ENCODE peak calls at places on chromosomes 4 and X, in six cellular contexts. One of them, this sample, is unnamed. For H3K36me3, the result is how much of the 10 kb centered on the place peaks cover.

GRCh38 chr4:102585329-102585728 is 84.2 kb downstream of the NFKB1 start:
- DNase-seq in HAP-1: no peak
- DNase-seq in CD8-positive, alpha-beta T cell: no peak
- DNase-seq in naive thymus-derived CD4-positive, alpha-beta T cell: no peak
- DNase-seq in Caco-2: no peak
- DNase-seq in lower lobe of right lung: no peak
- DNase-seq in this sample: no peak

GRCh38 chr4:67500373-67500772 is 44.9 kb downstream of the CENPC start:
- DNase-seq in lower lobe of right lung: no peak
- DNase-seq in HAP-1: no peak
- DNase-seq in Caco-2: no peak
- DNase-seq in naive thymus-derived CD4-positive, alpha-beta T cell: no peak
- DNase-seq in CD8-positive, alpha-beta T cell: no peak
- DNase-seq in this sample: no peak

GRCh38 chrX:150683536-150684146 is 9.6 kb upstream of the MTMR1 start:
- DNase-seq in CD8-positive, alpha-beta T cell: no peak
- DNase-seq in naive thymus-derived CD4-positive, alpha-beta T cell: peak
- DNase-seq in Caco-2: no peak
- DNase-seq in lower lobe of right lung: no peak
- DNase-seq in HAP-1: peak
- DNase-seq in this sample: no peak

GRCh38 chrX:140431521-140431920 is 73.3 kb downstream of the SOX3 start:
- DNase-seq in lower lobe of right lung: no peak
- DNase-seq in naive thymus-derived CD4-positive, alpha-beta T cell: no peak
- DNase-seq in HAP-1: no peak
- DNase-seq in Caco-2: no peak
- DNase-seq in CD8-positive, alpha-beta T cell: no peak
- DNase-seq in this sample: no peak

GRCh38 chrX:56802428-56802827 is 73.4 kb downstream of the NBDY start:
- DNase-seq in naive thymus-derived CD4-positive, alpha-beta T cell: no peak
- DNase-seq in HAP-1: no peak
- DNase-seq in Caco-2: no peak
- DNase-seq in lower lobe of right lung: no peak
- DNase-seq in CD8-positive, alpha-beta T cell: no peak
- DNase-seq in this sample: no peak

GRCh38 chr4:146261046-146261445 is 46.7 kb downstream of the REELD1 start:
- DNase-seq in CD8-positive, alpha-beta T cell: no peak
- DNase-seq in lower lobe of right lung: no peak
- DNase-seq in naive thymus-derived CD4-positive, alpha-beta T cell: no peak
- DNase-seq in Caco-2: no peak
- DNase-seq in HAP-1: no peak
- DNase-seq in this sample: no peak

GRCh38 chr4:68271851-68272756 is 26.6 kb upstream of the TMPRSS11B start:
- DNase-seq in CD8-positive, alpha-beta T cell: no peak
- DNase-seq in Caco-2: no peak
- DNase-seq in naive thymus-derived CD4-positive, alpha-beta T cell: no peak
- DNase-seq in HAP-1: peak
- DNase-seq in lower lobe of right lung: no peak
- DNase-seq in this sample: no peak

GRCh38 chr4:40840255-40840984 is 90.7 kb downstream of the NSUN7 start:
- DNase-seq in Caco-2: no peak
- DNase-seq in naive thymus-derived CD4-positive, alpha-beta T cell: no peak
- DNase-seq in CD8-positive, alpha-beta T cell: no peak
- DNase-seq in lower lobe of right lung: no peak
- DNase-seq in HAP-1: no peak
- DNase-seq in this sample: no peak

GRCh38 chr4:5465956-5466355 is 242.4 kb downstream of the EVC2 start:
- DNase-seq in HAP-1: no peak
- DNase-seq in CD8-positive, alpha-beta T cell: no peak
- DNase-seq in lower lobe of right lung: no peak
- DNase-seq in naive thymus-derived CD4-positive, alpha-beta T cell: no peak
- DNase-seq in Caco-2: no peak
- DNase-seq in this sample: no peak

GRCh38 chrX:39907964-39908616 is 189.7 kb downstream of the BCOR start:
- DNase-seq in naive thymus-derived CD4-positive, alpha-beta T cell: no peak
- DNase-seq in CD8-positive, alpha-beta T cell: no peak
- DNase-seq in Caco-2: peak
- DNase-seq in HAP-1: no peak
- DNase-seq in lower lobe of right lung: peak
- DNase-seq in this sample: peak

GRCh38 chr4:13368262-13368661 is 115.9 kb downstream of the RAB28 start:
- DNase-seq in Caco-2: no peak
- DNase-seq in HAP-1: no peak
- DNase-seq in lower lobe of right lung: no peak
- DNase-seq in naive thymus-derived CD4-positive, alpha-beta T cell: no peak
- DNase-seq in CD8-positive, alpha-beta T cell: no peak
- DNase-seq in this sample: no peak

GRCh38 chr4:22962186-22962786 is 269.5 kb downstream of the GBA3 start:
- DNase-seq in Caco-2: no peak
- DNase-seq in naive thymus-derived CD4-positive, alpha-beta T cell: no peak
- DNase-seq in CD8-positive, alpha-beta T cell: no peak
- DNase-seq in HAP-1: peak
- DNase-seq in lower lobe of right lung: no peak
- DNase-seq in this sample: no peak

GRCh38 chr4:75512336-75513211 is 1.6 kb downstream of the RCHY1 start:
- DNase-seq in CD8-positive, alpha-beta T cell: no peak
- DNase-seq in Caco-2: peak
- DNase-seq in HAP-1: no peak
- DNase-seq in naive thymus-derived CD4-positive, alpha-beta T cell: no peak
- DNase-seq in lower lobe of right lung: no peak
- DNase-seq in this sample: no peak

GRCh38 chr4:155819066-155819465 is 47.0 kb downstream of the ASIC5 start:
- DNase-seq in Caco-2: no peak
- DNase-seq in HAP-1: no peak
- DNase-seq in naive thymus-derived CD4-positive, alpha-beta T cell: no peak
- DNase-seq in lower lobe of right lung: no peak
- DNase-seq in CD8-positive, alpha-beta T cell: no peak
- DNase-seq in this sample: no peak

GRCh38 chrX:129980043-129980442 is 2.4 kb upstream of the BCORL1 start:
- DNase-seq in naive thymus-derived CD4-positive, alpha-beta T cell: peak
- DNase-seq in HAP-1: peak
- DNase-seq in Caco-2: no peak
- DNase-seq in lower lobe of right lung: peak
- DNase-seq in CD8-positive, alpha-beta T cell: no peak
- DNase-seq in this sample: peak

GRCh38 chr4:73853718-73854473 is 800 bp downstream of the PF4V1 start:
- DNase-seq in lower lobe of right lung: no peak
- DNase-seq in CD8-positive, alpha-beta T cell: no peak
- DNase-seq in naive thymus-derived CD4-positive, alpha-beta T cell: no peak
- DNase-seq in Caco-2: no peak
- DNase-seq in HAP-1: no peak
- DNase-seq in this sample: no peak

GRCh38 chr4:155338196-155338595 is 38.6 kb downstream of the MAP9 start:
- DNase-seq in CD8-positive, alpha-beta T cell: no peak
- DNase-seq in HAP-1: no peak
- DNase-seq in naive thymus-derived CD4-positive, alpha-beta T cell: no peak
- DNase-seq in Caco-2: no peak
- DNase-seq in lower lobe of right lung: no peak
- DNase-seq in this sample: no peak

DNA sequence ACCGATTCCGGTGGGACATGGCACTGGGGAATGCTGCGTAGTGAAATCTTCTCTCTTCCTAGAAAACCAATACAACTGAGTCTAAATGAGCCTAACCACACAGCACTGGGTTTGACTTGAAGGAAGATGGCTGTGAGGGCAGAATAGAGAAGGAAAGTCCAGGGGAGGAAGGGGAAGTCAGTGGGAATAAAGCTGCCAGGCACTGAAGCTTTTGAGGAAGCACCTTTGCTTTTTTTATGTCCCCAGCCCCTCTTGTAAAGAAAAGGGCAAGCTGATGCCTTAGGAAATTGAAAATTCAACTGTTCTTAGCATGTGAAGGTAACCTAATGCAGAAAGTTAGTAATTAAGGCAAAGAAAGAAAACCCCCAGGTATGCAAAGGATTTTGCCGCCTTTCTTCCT is 20.6 kb downstream of the MED28 start:
- DNase-seq in lower lobe of right lung: no peak
- DNase-seq in HAP-1: no peak
- DNase-seq in CD8-positive, alpha-beta T cell: no peak
- DNase-seq in naive thymus-derived CD4-positive, alpha-beta T cell: no peak
- DNase-seq in Caco-2: no peak
- DNase-seq in this sample: no peak
- H3K36me3 ChIP-seq in lower lobe of right lung: half or more
- H3K36me3 ChIP-seq in HAP-1: under half
- H3K36me3 ChIP-seq in CD8-positive, alpha-beta T cell: under half
- H3K36me3 ChIP-seq in naive thymus-derived CD4-positive, alpha-beta T cell: under half
- H3K36me3 ChIP-seq in Caco-2: under half
- H3K36me3 ChIP-seq in this sample: half or more

GRCh38 chr4:184636897-184637296 is 12.3 kb downstream of the CASP3 start:
- DNase-seq in naive thymus-derived CD4-positive, alpha-beta T cell: no peak
- DNase-seq in CD8-positive, alpha-beta T cell: no peak
- DNase-seq in Caco-2: no peak
- DNase-seq in HAP-1: no peak
- DNase-seq in lower lobe of right lung: no peak
- DNase-seq in this sample: no peak
- H3K36me3 ChIP-seq in naive thymus-derived CD4-positive, alpha-beta T cell: under half
- H3K36me3 ChIP-seq in CD8-positive, alpha-beta T cell: under half
- H3K36me3 ChIP-seq in Caco-2: under half
- H3K36me3 ChIP-seq in HAP-1: under half
- H3K36me3 ChIP-seq in lower lobe of right lung: half or more
- H3K36me3 ChIP-seq in this sample: half or more

GRCh38 chr4:99067617-99068016 is 21.0 kb downstream of the ADH5 start:
- DNase-seq in lower lobe of right lung: no peak
- DNase-seq in HAP-1: no peak
- DNase-seq in naive thymus-derived CD4-positive, alpha-beta T cell: no peak
- DNase-seq in CD8-positive, alpha-beta T cell: no peak
- DNase-seq in Caco-2: no peak
- DNase-seq in this sample: no peak
- H3K36me3 ChIP-seq in lower lobe of right lung: under half
- H3K36me3 ChIP-seq in HAP-1: under half
- H3K36me3 ChIP-seq in naive thymus-derived CD4-positive, alpha-beta T cell: under half
- H3K36me3 ChIP-seq in CD8-positive, alpha-beta T cell: under half
- H3K36me3 ChIP-seq in Caco-2: under half
- H3K36me3 ChIP-seq in this sample: half or more

GRCh38 chr4:61753739-61754138 is 553.6 kb downstream of the ADGRL3 start:
- DNase-seq in HAP-1: no peak
- DNase-seq in Caco-2: no peak
- DNase-seq in lower lobe of right lung: no peak
- DNase-seq in naive thymus-derived CD4-positive, alpha-beta T cell: no peak
- DNase-seq in CD8-positive, alpha-beta T cell: no peak
- DNase-seq in this sample: no peak

GRCh38 chr4:61752617-61753016 is 552.5 kb downstream of the ADGRL3 start:
- DNase-seq in lower lobe of right lung: no peak
- DNase-seq in Caco-2: no peak
- DNase-seq in HAP-1: no peak
- DNase-seq in naive thymus-derived CD4-positive, alpha-beta T cell: no peak
- DNase-seq in CD8-positive, alpha-beta T cell: no peak
- DNase-seq in this sample: no peak

GRCh38 chr4:61750810-61751209 is 550.7 kb downstream of the ADGRL3 start:
- DNase-seq in lower lobe of right lung: no peak
- DNase-seq in Caco-2: no peak
- DNase-seq in CD8-positive, alpha-beta T cell: no peak
- DNase-seq in naive thymus-derived CD4-positive, alpha-beta T cell: no peak
- DNase-seq in HAP-1: no peak
- DNase-seq in this sample: no peak
- H3K36me3 ChIP-seq in lower lobe of right lung: under half
- H3K36me3 ChIP-seq in Caco-2: under half
- H3K36me3 ChIP-seq in CD8-positive, alpha-beta T cell: under half
- H3K36me3 ChIP-seq in naive thymus-derived CD4-positive, alpha-beta T cell: under half
- H3K36me3 ChIP-seq in HAP-1: under half
- H3K36me3 ChIP-seq in this sample: under half

This sample was measured in upper lobe of right lung.